ENCODE peak calls at places on chromosomes 6 and 20, in nine cellular contexts. D, R, O, F, B, Z, K, U and G are unnamed samples.

GRCh38 chr6:161618816-161619454 is 345.1 kb upstream of the AGPAT4 start:
- DNase-seq in D (no peak), R (peak), O (peak), F (peak), B (peak), Z (peak), K (no peak), U (peak), G (peak)

GRCh38 chr6:137391061-137391814 is 103.0 kb downstream of the OLIG3 start:
- DNase-seq in D (no peak), R (no peak), O (no peak), F (no peak), B (no peak), Z (no peak), K (no peak), U (no peak), G (no peak)

GRCh38 chr20:61896058-61896961 is 169.4 kb downstream of the TAF4 start:
- DNase-seq in D (no peak), R (peak), O (no peak), F (no peak), B (peak), Z (peak), K (no peak), U (peak), G (no peak)

GRCh38 chr6:142871910-142872331 is 73.1 kb downstream of the HIVEP2 start:
- DNase-seq in D (peak), R (no peak), O (peak), F (peak), B (peak), Z (no peak), K (peak), U (peak), G (no peak)

GRCh38 chr6:127343753-127344659 is 597 bp upstream of the ECHDC1 start:
- DNase-seq in D (no peak), R (peak), O (no peak), F (no peak), B (peak), Z (no peak), K (no peak), U (peak), G (no peak)

GRCh38 chr6:31132806-31133205 is 6.1 kb downstream of the PSORS1C2 start:
- DNase-seq in D (no peak), R (no peak), O (no peak), F (no peak), B (no peak), Z (no peak), K (no peak), U (no peak), G (no peak)

GRCh38 chr6:33901822-33902816 is 98.3 kb upstream of the MLN start:
- DNase-seq in D (no peak), R (no peak), O (no peak), F (no peak), B (no peak), Z (no peak), K (no peak), U (no peak), G (no peak)

GRCh38 chr6:169411296-169411695 is 157.7 kb upstream of the THBS2 start:
- DNase-seq in D (no peak), R (no peak), O (no peak), F (no peak), B (no peak), Z (no peak), K (no peak), U (no peak), G (no peak)

GRCh38 chr6:15507221-15507620 is 155.6 kb downstream of the DTNBP1 start:
- DNase-seq in D (no peak), R (no peak), O (peak), F (no peak), B (no peak), Z (no peak), K (no peak), U (no peak), G (no peak)

GRCh38 chr6:25508051-25508450 is 144.0 kb upstream of the SCGN start:
- DNase-seq in D (no peak), R (no peak), O (no peak), F (no peak), B (no peak), Z (no peak), K (no peak), U (no peak), G (no peak)

GRCh38 chr6:165552248-165552736 is 110.7 kb downstream of the PDE10A start:
- DNase-seq in D (no peak), R (no peak), O (no peak), F (no peak), B (no peak), Z (no peak), K (no peak), U (no peak), G (peak)

GRCh38 chr20:1381753-1382591 is 10.9 kb downstream of the FKBP1A start:
- DNase-seq in D (no peak), R (no peak), O (peak), F (no peak), B (peak), Z (no peak), K (no peak), U (no peak), G (peak)

GRCh38 chr6:165181951-165182414 is 127.4 kb downstream of the C6orf118 start:
- DNase-seq in D (no peak), R (no peak), O (no peak), F (peak), B (peak), Z (peak), K (no peak), U (peak), G (no peak)

GRCh38 chr6:101931766-101932165 is 538.3 kb downstream of the GRIK2 start:
- DNase-seq in D (no peak), R (no peak), O (no peak), F (no peak), B (peak), Z (no peak), K (no peak), U (no peak), G (no peak)

GRCh38 chr6:170177383-170178265 is 113.3 kb downstream of the DLL1 start:
- DNase-seq in D (no peak), R (peak), O (no peak), F (no peak), B (no peak), Z (peak), K (no peak), U (no peak), G (no peak)

GRCh38 chr6:112149236-112149635 is 61.8 kb downstream of the FAM229B start:
- DNase-seq in D (no peak), R (peak), O (no peak), F (no peak), B (no peak), Z (no peak), K (no peak), U (no peak), G (no peak)

GRCh38 chr6:167020211-167020610 is 21.0 kb downstream of the CEP43 start:
- DNase-seq in D (no peak), R (no peak), O (no peak), F (no peak), B (no peak), Z (no peak), K (no peak), U (no peak), G (no peak)

GRCh38 chr20:2978519-2978918 is 64.9 kb upstream of the GNRH2 start:
- DNase-seq in D (no peak), R (no peak), O (no peak), F (no peak), B (no peak), Z (no peak), K (no peak), U (no peak), G (no peak)

GRCh38 chr6:28400122-28400451 is 540 bp upstream of the ZSCAN12 start:
- DNase-seq in D (no peak), R (no peak), O (no peak), F (no peak), B (no peak), Z (no peak), K (no peak), U (no peak), G (no peak)

GRCh38 chr6:6661684-6662083 is 73.2 kb downstream of the LY86 start:
- DNase-seq in D (peak), R (peak), O (peak), F (no peak), B (peak), Z (no peak), K (no peak), U (peak), G (no peak)

GRCh38 chr6:52505726-52506501 is 70.9 kb downstream of the TRAM2 start:
- DNase-seq in D (no peak), R (peak), O (no peak), F (no peak), B (no peak), Z (no peak), K (no peak), U (no peak), G (no peak)

GRCh38 chr6:73088138-73088813 is 137.0 kb downstream of the KHDC1L start:
- DNase-seq in D (no peak), R (no peak), O (no peak), F (no peak), B (no peak), Z (no peak), K (no peak), U (no peak), G (no peak)

GRCh38 chr6:53347250-53347920 is 1.4 kb downstream of the ELOVL5 start:
- DNase-seq in D (no peak), R (no peak), O (no peak), F (no peak), B (peak), Z (no peak), K (peak), U (peak), G (peak)

GRCh38 chr6:111445786-111446395 is 37.1 kb downstream of the REV3L start:
- DNase-seq in D (no peak), R (no peak), O (no peak), F (no peak), B (no peak), Z (no peak), K (no peak), U (no peak), G (no peak)

GRCh38 chr6:1767481-1768246 is 157.9 kb downstream of the FOXC1 start:
- DNase-seq in D (peak), R (peak), O (peak), F (no peak), B (peak), Z (no peak), K (no peak), U (peak), G (peak)

GRCh38 chr6:112202639-112203341 is 51.6 kb downstream of the LAMA4 start:
- DNase-seq in D (no peak), R (peak), O (no peak), F (no peak), B (peak), Z (no peak), K (no peak), U (peak), G (no peak)

GRCh38 chr6:80689700-80690099 is 583.2 kb downstream of the BCKDHB start:
- DNase-seq in D (no peak), R (no peak), O (no peak), F (no peak), B (no peak), Z (no peak), K (no peak), U (peak), G (no peak)

GRCh38 chr20:59627298-59627697 is 23.0 kb downstream of the PHACTR3 start:
- DNase-seq in D (no peak), R (no peak), O (no peak), F (no peak), B (no peak), Z (no peak), K (no peak), U (no peak), G (no peak)
- TF ChIP-seq CTCF in D (no peak), R (no peak), O (no peak), F (no peak), B (no peak), Z (no peak), K (no peak), U (no peak), G (no peak)

DNA sequence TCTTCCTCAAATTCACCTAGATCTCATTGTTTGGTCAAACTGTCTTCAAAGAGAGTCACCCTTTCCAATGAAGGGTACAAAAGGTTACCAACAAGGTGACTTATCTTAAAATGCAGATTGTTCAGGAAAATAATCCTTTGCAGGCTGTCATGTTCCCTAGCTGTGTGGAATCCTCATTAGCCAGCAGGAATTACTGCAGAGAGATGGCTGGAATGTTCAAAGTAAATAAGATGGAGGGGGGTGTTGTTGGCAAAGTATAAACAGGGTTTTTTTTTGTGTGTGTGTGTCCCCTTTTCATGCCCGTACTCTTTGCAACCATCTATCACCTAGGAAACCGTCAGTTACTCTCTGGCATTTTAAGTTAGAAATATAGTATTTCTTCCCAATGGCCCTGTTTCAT is 6.5 kb downstream of the NEDD9 start:
- DNase-seq in D (no peak), R (no peak), O (no peak), F (no peak), B (no peak), Z (no peak), K (no peak), U (no peak), G (no peak)
- H3K4me3 ChIP-seq in D (no peak), R (no peak), O (no peak), F (no peak), B (no peak), Z (no peak), K (no peak), U (no peak), G (no peak)

GRCh38 chr6:39754493-39755115 is 29.4 kb upstream of the KIF6 start:
- DNase-seq in D (peak), R (no peak), O (no peak), F (no peak), B (no peak), Z (no peak), K (no peak), U (no peak), G (no peak)

GRCh38 chr6:39758905-39759605 is 33.1 kb upstream of the DAAM2 start:
- DNase-seq in D (no peak), R (no peak), O (no peak), F (no peak), B (no peak), Z (no peak), K (no peak), U (no peak), G (no peak)

GRCh38 chr6:39753745-39754084 is 28.5 kb upstream of the KIF6 start:
- DNase-seq in D (peak), R (no peak), O (no peak), F (no peak), B (peak), Z (no peak), K (no peak), U (peak), G (no peak)

GRCh38 chr6:39755231-39755630 is 30.0 kb upstream of the KIF6 start:
- DNase-seq in D (no peak), R (no peak), O (no peak), F (no peak), B (peak), Z (no peak), K (no peak), U (peak), G (no peak)

GRCh38 chr6:39756582-39756981 is 31.4 kb upstream of the KIF6 start:
- DNase-seq in D (no peak), R (no peak), O (peak), F (no peak), B (no peak), Z (no peak), K (no peak), U (no peak), G (no peak)
- TF ChIP-seq CTCF in D (no peak), R (no peak), O (no peak), F (no peak), B (no peak), Z (no peak), K (no peak), U (no peak), G (no peak)

GRCh38 chr20:50683570-50683969 is 7.8 kb downstream of the RIPOR3 start:
- DNase-seq in D (no peak), R (no peak), O (no peak), F (no peak), B (no peak), Z (no peak), K (no peak), U (no peak), G (no peak)
- H3K4me3 ChIP-seq in D (no peak), R (no peak), O (no peak), F (no peak), B (no peak), Z (no peak), K (no peak), U (no peak), G (no peak)

GRCh38 chr6:5115168-5115567 is 30.0 kb downstream of the PPP1R3G start:
- DNase-seq in D (no peak), R (no peak), O (no peak), F (no peak), B (peak), Z (no peak), K (no peak), U (peak), G (no peak)
- TF ChIP-seq CTCF in D (no peak), R (peak), O (no peak), F (peak), B (peak), Z (no peak), K (no peak), U (peak), G (no peak)

GRCh38 chr6:139027620-139028182 is 844 bp upstream of the ABRACL start:
- DNase-seq in D (no peak), R (no peak), O (no peak), F (no peak), B (peak), Z (no peak), K (no peak), U (peak), G (no peak)
- H3K4me3 ChIP-seq in D (peak), R (peak), O (peak), F (peak), B (peak), Z (peak), K (peak), U (peak), G (peak)